ENCODE peak calls at places on chromosomes 11 and 22, in five cellular contexts. One of them, this sample, is unnamed.

GRCh38 chr22:34966980-34967379 is 99.0 kb upstream of the ISX start:
- DNase-seq in fibroblast of villous mesenchyme: no peak
- DNase-seq in ascending aorta: no peak
- DNase-seq in lower lobe of right lung: no peak
- DNase-seq in neural progenitor cell: no peak
- DNase-seq in this sample: no peak

GRCh38 chr11:93485983-93486382 is 57.2 kb downstream of the SMCO4 start:
- DNase-seq in fibroblast of villous mesenchyme: no peak
- DNase-seq in ascending aorta: no peak
- DNase-seq in lower lobe of right lung: no peak
- DNase-seq in neural progenitor cell: no peak
- DNase-seq in this sample: no peak

GRCh38 chr11:18523079-18523478 is 3.7 kb downstream of the TSG101 start:
- DNase-seq in fibroblast of villous mesenchyme: no peak
- DNase-seq in ascending aorta: no peak
- DNase-seq in lower lobe of right lung: no peak
- DNase-seq in neural progenitor cell: no peak
- DNase-seq in this sample: no peak

GRCh38 chr22:30668306-30668655 is 606 bp upstream of the DUSP18 start:
- DNase-seq in fibroblast of villous mesenchyme: no peak
- DNase-seq in ascending aorta: no peak
- DNase-seq in lower lobe of right lung: no peak
- DNase-seq in neural progenitor cell: peak
- DNase-seq in this sample: no peak

GRCh38 chr11:47552086-47552580 is 799 bp downstream of the CELF1 start:
- DNase-seq in fibroblast of villous mesenchyme: peak
- DNase-seq in ascending aorta: no peak
- DNase-seq in lower lobe of right lung: no peak
- DNase-seq in neural progenitor cell: peak
- DNase-seq in this sample: no peak

GRCh38 chr11:60064115-60064514 is 7.7 kb downstream of the MS4A3 start:
- DNase-seq in fibroblast of villous mesenchyme: no peak
- DNase-seq in ascending aorta: no peak
- DNase-seq in lower lobe of right lung: no peak
- DNase-seq in neural progenitor cell: no peak
- DNase-seq in this sample: no peak

GRCh38 chr22:37088750-37089408 is 20.6 kb downstream of the TMPRSS6 start:
- DNase-seq in fibroblast of villous mesenchyme: no peak
- DNase-seq in ascending aorta: no peak
- DNase-seq in lower lobe of right lung: no peak
- DNase-seq in neural progenitor cell: no peak
- DNase-seq in this sample: no peak

GRCh38 chr11:28777126-28777525 is 668.9 kb downstream of the METTL15 start:
- DNase-seq in fibroblast of villous mesenchyme: no peak
- DNase-seq in ascending aorta: no peak
- DNase-seq in lower lobe of right lung: no peak
- DNase-seq in neural progenitor cell: no peak
- DNase-seq in this sample: no peak

GRCh38 chr11:113407163-113407562 is 19.6 kb downstream of the ANKK1 start:
- DNase-seq in fibroblast of villous mesenchyme: no peak
- DNase-seq in ascending aorta: no peak
- DNase-seq in lower lobe of right lung: no peak
- DNase-seq in neural progenitor cell: no peak
- DNase-seq in this sample: no peak

GRCh38 chr11:123069878-123070821 is 8.2 kb upstream of the HSPA8 start:
- DNase-seq in fibroblast of villous mesenchyme: no peak
- DNase-seq in ascending aorta: no peak
- DNase-seq in lower lobe of right lung: no peak
- DNase-seq in neural progenitor cell: no peak
- DNase-seq in this sample: no peak
- H3K4me3 ChIP-seq in fibroblast of villous mesenchyme: no peak
- H3K4me3 ChIP-seq in ascending aorta: peak
- H3K4me3 ChIP-seq in lower lobe of right lung: peak
- H3K4me3 ChIP-seq in neural progenitor cell: no peak
- H3K4me3 ChIP-seq in this sample: no peak

DNA sequence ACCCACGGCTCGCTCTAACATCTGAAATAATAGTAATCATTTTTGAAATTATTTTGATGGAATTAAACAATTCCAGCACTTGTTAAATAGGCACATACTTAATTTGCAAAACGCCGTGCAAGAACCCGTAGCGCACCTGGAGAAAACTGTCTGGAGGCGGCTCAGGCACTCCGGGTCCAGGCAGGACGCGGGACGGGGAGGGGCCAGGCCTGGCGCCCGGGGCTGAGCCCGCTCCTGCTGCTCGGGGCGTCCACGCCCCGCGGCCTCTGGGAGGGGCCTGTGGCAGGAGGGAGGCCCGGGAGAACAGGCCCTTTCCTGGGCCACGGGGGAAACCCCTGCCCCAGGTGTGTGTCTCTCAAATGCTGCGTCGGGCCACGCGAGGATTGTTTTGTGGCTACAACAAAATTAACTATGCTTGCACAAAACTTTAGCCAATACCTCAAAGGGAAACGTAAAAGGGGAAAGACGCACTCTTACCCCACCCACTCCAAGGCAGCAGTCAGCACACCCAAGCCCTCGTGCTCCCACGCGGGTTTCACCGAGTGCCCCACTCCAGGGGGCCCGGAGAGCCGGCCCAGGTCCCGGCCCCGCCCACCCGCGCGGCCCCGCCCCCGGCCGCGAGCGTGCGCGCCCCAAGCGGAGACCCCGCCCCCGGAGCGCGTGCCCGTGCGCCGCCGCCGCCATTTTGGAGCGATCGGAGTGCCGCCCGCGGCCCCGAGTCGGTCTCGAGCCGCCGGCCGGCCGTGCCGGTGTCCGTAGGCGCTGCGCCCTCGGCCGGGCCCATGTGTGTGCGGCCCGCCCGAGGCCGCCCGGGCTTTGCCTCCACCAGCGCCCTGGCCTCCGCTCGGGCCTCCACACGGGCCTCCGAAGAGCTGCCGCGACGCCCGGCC is at the start of gene PPP6R2:
- DNase-seq in fibroblast of villous mesenchyme: peak
- DNase-seq in ascending aorta: no peak
- DNase-seq in lower lobe of right lung: peak
- DNase-seq in neural progenitor cell: peak
- DNase-seq in this sample: no peak
- TF ChIP-seq CTCF in fibroblast of villous mesenchyme: no peak
- TF ChIP-seq CTCF in ascending aorta: no peak
- TF ChIP-seq CTCF in lower lobe of right lung: peak
- TF ChIP-seq CTCF in neural progenitor cell: no peak
- TF ChIP-seq CTCF in this sample: no peak

DNA sequence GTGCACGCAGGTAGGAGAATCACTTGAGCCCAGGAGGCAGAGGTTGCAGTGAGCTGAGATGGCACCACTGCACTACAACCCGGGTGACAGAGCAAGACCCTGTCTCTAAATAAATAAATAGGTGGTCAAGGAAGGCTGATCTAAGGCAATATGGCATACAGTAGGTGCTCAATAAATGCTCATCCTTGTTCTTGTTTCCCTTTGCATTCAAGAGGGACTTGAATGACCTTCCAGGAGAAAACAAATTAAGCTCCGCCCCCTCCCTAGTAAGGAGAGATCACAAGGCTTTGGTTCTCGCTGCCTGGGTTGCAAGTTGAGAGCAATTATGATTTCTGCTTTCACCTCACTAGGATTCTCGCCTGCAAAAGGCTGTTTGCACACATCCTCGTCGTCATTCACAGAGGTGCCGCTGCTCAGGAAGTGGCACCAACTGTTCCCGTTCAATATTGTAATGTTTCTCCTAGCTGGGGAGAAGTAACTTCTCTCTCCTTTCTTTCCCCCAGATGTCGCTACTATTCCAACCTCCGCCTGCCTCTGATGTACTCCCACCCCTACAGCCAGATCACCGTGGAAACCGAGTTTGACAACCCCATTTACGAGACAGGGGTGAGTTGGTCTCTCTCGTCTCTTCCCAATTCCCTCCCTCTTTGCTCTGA is 51.8 kb upstream of the ASPHD2 start:
- DNase-seq in fibroblast of villous mesenchyme: no peak
- DNase-seq in ascending aorta: no peak
- DNase-seq in lower lobe of right lung: no peak
- DNase-seq in neural progenitor cell: peak
- DNase-seq in this sample: no peak
- H3K4me3 ChIP-seq in fibroblast of villous mesenchyme: no peak
- H3K4me3 ChIP-seq in ascending aorta: no peak
- H3K4me3 ChIP-seq in lower lobe of right lung: no peak
- H3K4me3 ChIP-seq in neural progenitor cell: peak
- H3K4me3 ChIP-seq in this sample: no peak

GRCh38 chr11:69368119-69368880 is 74.3 kb downstream of the MYEOV start:
- DNase-seq in fibroblast of villous mesenchyme: no peak
- DNase-seq in ascending aorta: no peak
- DNase-seq in lower lobe of right lung: no peak
- DNase-seq in neural progenitor cell: no peak
- DNase-seq in this sample: no peak

GRCh38 chr11:69365567-69365966 is 71.6 kb downstream of the MYEOV start:
- DNase-seq in fibroblast of villous mesenchyme: no peak
- DNase-seq in ascending aorta: no peak
- DNase-seq in lower lobe of right lung: no peak
- DNase-seq in neural progenitor cell: no peak
- DNase-seq in this sample: no peak

GRCh38 chr11:69367211-69367964 is 73.4 kb downstream of the MYEOV start:
- DNase-seq in fibroblast of villous mesenchyme: no peak
- DNase-seq in ascending aorta: no peak
- DNase-seq in lower lobe of right lung: no peak
- DNase-seq in neural progenitor cell: no peak
- DNase-seq in this sample: no peak

GRCh38 chr11:69364901-69365300 is 70.9 kb downstream of the MYEOV start:
- DNase-seq in fibroblast of villous mesenchyme: peak
- DNase-seq in ascending aorta: no peak
- DNase-seq in lower lobe of right lung: no peak
- DNase-seq in neural progenitor cell: no peak
- DNase-seq in this sample: no peak

DNA sequence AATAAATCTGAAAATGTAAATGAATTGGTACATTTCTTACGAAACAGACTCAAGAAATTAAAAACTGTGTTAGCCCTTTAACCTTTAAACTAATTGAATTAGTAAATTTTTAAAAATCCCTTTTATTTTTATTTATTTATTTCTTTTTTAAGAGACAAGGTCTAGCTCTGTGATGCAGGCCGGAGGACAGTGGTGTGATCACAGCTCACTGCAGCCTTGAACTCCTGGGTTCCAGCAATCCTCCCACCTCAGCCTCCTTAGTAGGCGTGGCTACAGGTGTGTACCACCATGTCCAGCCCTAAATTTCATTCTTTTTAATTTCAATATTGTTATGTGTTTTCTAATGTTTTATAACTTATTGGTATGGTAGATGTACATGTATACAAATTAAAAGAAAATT is 72.6 kb downstream of the MYEOV start:
- DNase-seq in fibroblast of villous mesenchyme: no peak
- DNase-seq in ascending aorta: no peak
- DNase-seq in lower lobe of right lung: no peak
- DNase-seq in neural progenitor cell: no peak
- DNase-seq in this sample: no peak
- TF ChIP-seq CTCF in fibroblast of villous mesenchyme: no peak
- TF ChIP-seq CTCF in ascending aorta: no peak
- TF ChIP-seq CTCF in lower lobe of right lung: no peak
- TF ChIP-seq CTCF in neural progenitor cell: no peak
- TF ChIP-seq CTCF in this sample: no peak

GRCh38 chr11:78189851-78190250 is 1.1 kb downstream of the USP35 start:
- DNase-seq in fibroblast of villous mesenchyme: no peak
- DNase-seq in ascending aorta: no peak
- DNase-seq in lower lobe of right lung: no peak
- DNase-seq in neural progenitor cell: no peak
- DNase-seq in this sample: no peak
- H3K4me3 ChIP-seq in fibroblast of villous mesenchyme: peak
- H3K4me3 ChIP-seq in ascending aorta: peak
- H3K4me3 ChIP-seq in lower lobe of right lung: peak
- H3K4me3 ChIP-seq in neural progenitor cell: peak
- H3K4me3 ChIP-seq in this sample: peak

GRCh38 chr22:47599753-47600152 is 837.3 kb downstream of the TBC1D22A start:
- DNase-seq in fibroblast of villous mesenchyme: no peak
- DNase-seq in ascending aorta: no peak
- DNase-seq in lower lobe of right lung: no peak
- DNase-seq in neural progenitor cell: no peak
- DNase-seq in this sample: no peak
- TF ChIP-seq CTCF in fibroblast of villous mesenchyme: no peak
- TF ChIP-seq CTCF in ascending aorta: no peak
- TF ChIP-seq CTCF in lower lobe of right lung: no peak
- TF ChIP-seq CTCF in neural progenitor cell: no peak
- TF ChIP-seq CTCF in this sample: no peak

DNA sequence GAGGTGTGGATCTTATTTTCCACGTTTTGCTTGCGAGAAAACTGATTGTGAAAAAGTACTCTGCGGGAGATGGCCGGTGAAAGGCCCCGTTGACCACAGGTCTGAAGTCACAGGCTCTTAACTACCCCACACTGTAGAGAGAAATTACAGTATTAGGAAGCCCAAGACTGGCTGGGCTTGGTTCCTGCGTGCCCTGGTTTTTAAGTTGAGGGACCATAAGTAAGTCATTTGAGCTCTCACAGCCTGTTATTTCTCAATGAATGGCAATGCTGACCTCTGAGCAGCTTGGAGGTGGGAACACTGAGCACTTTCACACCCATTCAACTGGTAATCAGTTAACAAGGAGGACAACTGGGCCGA is 444 bp upstream of the RAB38 start:
- DNase-seq in fibroblast of villous mesenchyme: no peak
- DNase-seq in ascending aorta: no peak
- DNase-seq in lower lobe of right lung: no peak
- DNase-seq in neural progenitor cell: peak
- DNase-seq in this sample: no peak
- H3K4me3 ChIP-seq in fibroblast of villous mesenchyme: peak
- H3K4me3 ChIP-seq in ascending aorta: peak
- H3K4me3 ChIP-seq in lower lobe of right lung: peak
- H3K4me3 ChIP-seq in neural progenitor cell: peak
- H3K4me3 ChIP-seq in this sample: peak

This sample was measured in retinal pigment epithelial cell.